ENCODE peak calls at places on chromosomes 4 and X, in four cellular contexts. T, Y, C and G are unnamed samples.

GRCh38 chrX:115948018-115948923 is 222.3 kb upstream of the AGTR2 start:
- DNase-seq in Y (no peak), T (no peak), C (peak; percentile 20), G (no peak)

GRCh38 chr4:93228021-93228420 is 600.5 kb upstream of the ATOH1 start:
- DNase-seq in C (no peak), Y (no peak), T (no peak), G (no peak)

GRCh38 chr4:37891221-37892159 is 606 bp downstream of the TBC1D1 start:
- DNase-seq in Y (no peak), T (peak; percentile 33), C (no peak), G (no peak)

GRCh38 chr4:124095596-124095995 is 616.9 kb downstream of the ANKRD50 start:
- DNase-seq in T (no peak), C (no peak), Y (no peak), G (no peak)

GRCh38 chr4:145656156-145656555 is 23.8 kb upstream of the C4orf51 start:
- DNase-seq in T (no peak), C (no peak), Y (no peak), G (no peak)

GRCh38 chrX:55488559-55489314 is 911 bp downstream of the USP51 start:
- DNase-seq in Y (peak; percentile 59), C (peak; percentile 71), T (peak; percentile 62), G (peak; percentile 91)

GRCh38 chr4:19580090-19580489 is 671.6 kb upstream of the SLIT2 start:
- DNase-seq in T (no peak), C (no peak), Y (no peak), G (no peak)

GRCh38 chr4:87058272-87059073 is 123.7 kb downstream of the AFF1 start:
- DNase-seq in C (peak; percentile 67), T (no peak), Y (peak; percentile 10), G (peak; percentile 84)

GRCh38 chr4:110898290-110898689 is 275.4 kb upstream of the PITX2 start:
- DNase-seq in Y (no peak), C (no peak), T (no peak), G (no peak)

GRCh38 chr4:98623126-98623802 is 35.1 kb downstream of the TSPAN5 start:
- DNase-seq in T (no peak), Y (no peak), C (no peak), G (no peak)

GRCh38 chrX:43971966-43972961 is 926 bp downstream of the NDP start:
- DNase-seq in T (no peak), Y (no peak), C (no peak), G (no peak)

GRCh38 chrX:35733879-35734278 is 64.3 kb upstream of the MAGEB16 start:
- DNase-seq in Y (no peak), C (no peak), T (no peak), G (no peak)

GRCh38 chr4:18593297-18594002 is 571.9 kb upstream of the LCORL start:
- DNase-seq in C (peak; percentile 66), Y (peak; percentile 64), T (peak; percentile 49), G (no peak)

GRCh38 chr4:42359686-42360085 is 37.6 kb upstream of the SHISA3 start:
- DNase-seq in T (no peak), Y (no peak), C (no peak), G (no peak)

GRCh38 chr4:52751349-52751911 is at the start of gene ERVMER34-1:
- DNase-seq in T (peak; percentile 83), C (peak; percentile 40), Y (peak; percentile 56), G (no peak)

GRCh38 chr4:97300561-97300960 is 842.7 kb downstream of the STPG2 start:
- DNase-seq in C (no peak), T (no peak), Y (no peak), G (no peak)

DNA sequence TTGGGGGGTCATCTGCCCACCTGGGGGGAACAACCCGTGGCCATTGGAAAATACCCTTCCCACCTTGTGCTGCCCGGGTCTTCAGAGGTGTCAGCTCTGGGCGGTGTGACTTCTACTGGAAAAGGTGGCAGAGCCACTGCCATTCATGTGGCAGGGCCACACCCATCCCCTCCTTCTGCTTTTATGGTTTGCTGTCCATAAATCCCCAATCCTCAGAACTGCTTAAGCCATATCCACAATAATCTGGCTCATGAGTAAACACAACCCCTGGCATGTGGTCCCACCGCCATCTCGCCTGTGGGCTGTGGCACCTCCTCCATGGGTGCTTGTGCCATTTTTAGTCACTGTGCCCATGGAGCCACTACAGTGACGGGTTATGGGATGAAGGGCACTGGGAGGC is 20.6 kb downstream of the SORCS2 start:
- DNase-seq in T (no peak), Y (no peak), C (no peak), G (no peak)
- TF ChIP-seq EP300 in T (no peak), Y (no peak), C (no peak), G (no peak)

GRCh38 chrX:48917139-48917980 is 1.5 kb downstream of the PIM2 start:
- DNase-seq in T (peak; percentile 92), Y (peak; percentile 92), C (peak; percentile 91), G (peak; percentile 95)
- TF ChIP-seq POLR2A in T (no peak), Y (no peak), C (no peak), G (no peak)

GRCh38 chr4:39441593-39441992 is 17.1 kb downstream of the RPL9 start:
- DNase-seq in C (no peak), Y (no peak), T (no peak), G (no peak)

GRCh38 chr4:39433878-39434492 is 24.7 kb downstream of the RPL9 start:
- DNase-seq in T (no peak), C (no peak), Y (no peak), G (no peak)

DNA sequence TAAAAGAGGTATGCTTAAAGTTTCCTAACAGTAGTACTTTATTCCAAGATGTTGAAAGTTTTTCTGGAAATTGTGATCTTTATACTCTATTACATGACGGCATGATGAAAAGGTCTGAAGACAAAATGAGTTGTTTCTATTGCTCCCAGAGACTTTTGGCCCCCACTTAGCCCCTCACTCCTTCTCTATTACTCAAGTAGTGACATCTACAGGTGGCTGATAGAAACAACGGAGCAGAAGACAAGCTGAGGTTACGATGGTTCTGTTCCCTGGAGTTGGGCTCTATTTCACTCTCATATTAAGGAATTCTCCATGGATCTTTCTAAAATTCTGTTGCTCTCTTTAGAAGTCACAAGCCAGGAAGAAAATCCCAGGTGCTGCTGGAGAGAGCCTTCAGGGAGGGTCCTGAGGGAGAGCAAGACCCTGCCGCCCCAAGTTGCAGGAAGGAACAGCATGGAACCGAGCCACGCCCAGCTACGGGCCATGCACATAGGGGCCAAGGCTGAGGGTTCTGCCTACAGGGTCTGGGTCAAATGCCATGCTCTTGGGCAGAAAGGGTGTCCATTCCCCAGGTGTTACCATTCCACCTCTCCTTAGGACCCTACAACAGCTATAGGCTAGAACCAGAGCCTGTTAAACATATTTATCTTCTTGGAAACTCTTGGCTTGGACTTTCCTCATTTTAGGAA is 22.7 kb downstream of the RPL9 start:
- DNase-seq in Y (no peak), T (no peak), C (no peak), G (no peak)
- TF ChIP-seq CTCF in Y (peak; percentile 31), T (no peak), C (peak; percentile 40), G (no peak)

DNA sequence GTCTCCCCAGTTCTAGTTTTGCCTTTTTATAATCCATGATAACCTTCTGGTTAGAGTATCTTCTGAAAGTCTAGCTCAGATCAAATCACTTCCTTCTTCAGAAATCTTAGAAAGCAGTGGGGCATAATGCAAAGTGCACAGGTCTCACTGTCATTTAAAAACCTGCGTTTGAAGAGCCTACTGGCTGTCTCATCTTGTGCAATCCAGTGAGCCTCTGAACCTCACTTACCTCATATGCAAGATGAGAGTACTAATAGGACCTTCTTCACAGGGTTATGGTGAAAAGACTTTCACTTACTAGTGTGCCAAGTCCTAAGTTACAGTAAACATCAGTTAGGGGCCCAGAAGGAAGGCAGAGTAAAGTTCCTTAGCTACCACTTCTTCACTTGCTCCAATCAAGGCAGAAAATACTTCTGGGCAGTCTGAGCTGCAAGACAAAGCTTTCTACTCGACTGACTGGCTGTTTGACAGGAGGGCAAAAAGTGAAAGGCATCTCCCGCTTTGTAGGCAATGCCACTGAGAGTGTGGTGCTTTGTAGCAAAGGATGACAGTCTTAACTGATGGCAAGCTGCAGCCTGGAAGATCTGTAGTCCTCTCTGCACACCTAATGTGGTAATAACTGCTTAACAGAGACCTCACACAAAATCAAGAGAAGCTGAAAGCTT is 131.2 kb downstream of the ENOX2 start:
- DNase-seq in Y (no peak), T (no peak), C (no peak), G (no peak)
- TF ChIP-seq EP300 in Y (no peak), T (no peak), C (no peak), G (no peak)

DNA sequence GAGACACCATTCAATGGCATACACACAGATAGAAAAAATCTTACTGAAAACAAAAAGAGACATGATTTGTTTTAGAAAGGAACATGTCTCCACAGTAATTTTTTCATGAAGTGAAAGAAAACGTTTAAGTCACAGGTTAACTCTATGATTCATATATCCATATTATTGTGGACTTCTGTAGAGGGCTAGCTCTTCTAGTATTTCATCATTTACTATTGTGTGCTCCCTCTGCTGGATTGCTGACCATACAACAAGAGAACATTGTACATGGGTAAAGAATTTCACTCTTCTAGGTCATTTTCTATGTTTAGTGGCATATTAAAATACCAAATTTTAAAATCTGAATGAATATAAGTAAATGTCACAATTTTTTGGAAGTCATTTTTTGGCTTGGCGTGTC is 91.8 kb upstream of the POU3F4 start:
- DNase-seq in C (no peak), T (no peak), Y (no peak), G (no peak)
- TF ChIP-seq POLR2A in C (no peak), T (no peak), Y (no peak), G (no peak)

DNA sequence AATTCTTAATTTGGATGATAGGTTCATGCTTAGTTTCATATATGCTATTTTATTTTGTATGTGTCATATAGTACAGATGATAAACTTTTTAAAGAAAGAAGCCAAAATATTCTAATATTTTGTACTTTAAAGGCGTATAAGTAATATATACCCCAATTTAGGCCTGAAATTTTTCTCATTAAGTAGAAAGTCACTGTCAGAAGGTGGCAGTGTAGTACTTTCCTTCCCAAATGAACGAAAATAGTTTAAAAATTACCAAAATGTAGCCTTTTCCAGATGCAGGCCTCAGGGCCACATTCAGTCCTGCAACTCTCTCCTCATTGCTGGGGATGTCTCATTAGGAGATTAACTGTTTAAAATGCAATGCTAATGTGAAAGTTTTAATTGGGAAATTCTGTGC is 1263.6 kb downstream of the C4orf33 start:
- DNase-seq in Y (peak; percentile 2), C (no peak), T (no peak), G (no peak)
- TF ChIP-seq CTCF in Y (peak; percentile 41), C (no peak), T (no peak), G (no peak)

DNA sequence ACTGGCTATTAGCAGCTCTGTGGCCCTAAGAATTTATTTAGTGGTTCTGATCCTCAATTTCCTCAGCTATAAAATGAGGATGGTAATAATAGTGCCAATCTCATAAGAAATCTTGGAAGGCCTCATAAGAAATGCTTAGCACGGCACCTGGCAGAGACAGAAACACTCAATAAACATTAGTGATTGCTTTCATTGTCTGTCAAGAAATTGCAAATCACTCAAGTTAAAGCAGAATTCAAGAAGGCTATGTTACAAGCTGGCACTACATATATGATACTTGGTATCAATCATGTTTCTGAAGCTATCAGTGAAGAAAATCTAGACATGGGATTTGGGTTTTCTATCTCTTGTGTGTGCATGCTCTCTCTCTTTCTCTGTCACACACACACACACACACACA is 267.7 kb upstream of the KCNIP4 start:
- DNase-seq in T (no peak), C (no peak), Y (no peak), G (no peak)
- TF ChIP-seq EP300 in T (no peak), C (no peak), Y (no peak), G (no peak)